ENCODE peak calls at places on chromosomes 2 and 18, in six cellular contexts. D is stimulated activated CD8-positive, alpha-beta memory T cell treated with anti-CD3 and anti-CD28 coated beads, Interleukin-7, amount 100 ng/mL, for 4 hours; N is T follicular helper cell; A is fibroblast of lung; T is cerebellum; J is GM12878. C is an unnamed sample.

GRCh38 chr2:127386246-127386645 is 1.5 kb downstream of the MAP3K2 start:
- DNase-seq in D (no peak), N (no peak), A (no peak), T (no peak), J (no peak), C (no peak)

GRCh38 chr2:2101924-2102323 is 229.2 kb downstream of the MYT1L start:
- DNase-seq in D (no peak), N (no peak), A (no peak), T (no peak), J (no peak), C (no peak)

GRCh38 chr2:233012301-233012971 is 620 bp downstream of the NGEF start:
- DNase-seq in D (no peak), N (no peak), A (no peak), T (no peak), J (no peak), C (no peak)

GRCh38 chr2:113225505-113226259 is 51.9 kb downstream of the PSD4 start:
- DNase-seq in D (no peak), N (no peak), A (peak), T (peak), J (no peak), C (no peak)

GRCh38 chr2:105072039-105072438 is 34.2 kb downstream of the MRPS9 start:
- DNase-seq in D (no peak), N (no peak), A (no peak), T (no peak), J (peak), C (no peak)

GRCh38 chr18:78878335-78878734 is 101.3 kb upstream of the SALL3 start:
- DNase-seq in D (no peak), N (no peak), A (no peak), T (no peak), J (no peak), C (no peak)

GRCh38 chr18:76494541-76495403 is at the start of gene ZNF516:
- DNase-seq in D (peak), N (no peak), A (peak), T (no peak), J (no peak), C (no peak)

GRCh38 chr2:217826505-217826904 is 176.3 kb downstream of the TNS1 start:
- DNase-seq in D (no peak), N (no peak), A (peak), T (no peak), J (no peak), C (no peak)

GRCh38 chr2:236402016-236402784 is 138.0 kb upstream of the ASB18 start:
- DNase-seq in D (no peak), N (no peak), A (no peak), T (no peak), J (peak), C (no peak)

GRCh38 chr18:77124452-77124922 is 8.1 kb downstream of the MBP start:
- DNase-seq in D (no peak), N (no peak), A (peak), T (no peak), J (peak), C (peak)

GRCh38 chr2:46886268-46887027 is 29.2 kb downstream of the MCFD2 start:
- DNase-seq in D (no peak), N (no peak), A (no peak), T (no peak), J (no peak), C (no peak)

GRCh38 chr2:170928036-170928823 is 823 bp upstream of the GORASP2 start:
- DNase-seq in D (no peak), N (no peak), A (peak), T (peak), J (no peak), C (no peak)

GRCh38 chr2:186887107-186888090 is 38.4 kb upstream of the ZSWIM2 start:
- DNase-seq in D (no peak), N (no peak), A (no peak), T (no peak), J (peak), C (no peak)

GRCh38 chr2:119264781-119265692 is 41.4 kb downstream of the STEAP3 start:
- DNase-seq in D (no peak), N (no peak), A (peak), T (peak), J (peak), C (no peak)

GRCh38 chr2:152505495-152505906 is 170.5 kb downstream of the FMNL2 start:
- DNase-seq in D (no peak), N (no peak), A (peak), T (no peak), J (peak), C (no peak)

GRCh38 chr18:78713064-78713463 is 266.6 kb upstream of the SALL3 start:
- DNase-seq in D (no peak), N (no peak), A (no peak), T (no peak), J (no peak), C (no peak)

GRCh38 chr2:27871805-27872204 is 18.4 kb downstream of the RBKS start:
- DNase-seq in D (no peak), N (no peak), A (no peak), T (no peak), J (no peak), C (no peak)

GRCh38 chr2:100818606-100819364 is 1.2 kb upstream of the NPAS2 start:
- DNase-seq in D (no peak), N (no peak), A (peak), T (peak), J (no peak), C (no peak)

GRCh38 chr2:156944871-156945270 is 312.6 kb upstream of the GALNT5 start:
- DNase-seq in D (no peak), N (no peak), A (peak), T (no peak), J (no peak), C (no peak)

GRCh38 chr2:29518988-29519925 is 402.1 kb downstream of the ALK start:
- DNase-seq in D (no peak), N (no peak), A (peak), T (no peak), J (no peak), C (no peak)

GRCh38 chr2:241391892-241392665 is 36.0 kb downstream of the FARP2 start:
- DNase-seq in D (no peak), N (no peak), A (no peak), T (no peak), J (no peak), C (no peak)